ENCODE peak calls at places on chromosome 10, in four cellular contexts. One of them, this sample, is unnamed.

GRCh38 chr10:16586358-16587138 is 64.9 kb upstream of the C1QL3 start:
- DNase-seq in H9: no peak
- DNase-seq in IMR-90: no peak
- DNase-seq in mesenchymal stem cell: no peak
- DNase-seq in this sample: no peak

GRCh38 chr10:3043512-3044368 is 23.6 kb upstream of the PFKP start:
- DNase-seq in IMR-90: peak
- DNase-seq in mesenchymal stem cell: peak
- DNase-seq in H9: peak
- DNase-seq in this sample: peak

GRCh38 chr10:92695679-92696605 is 6.2 kb downstream of the HHEX start:
- DNase-seq in mesenchymal stem cell: peak
- DNase-seq in H9: peak
- DNase-seq in IMR-90: peak
- DNase-seq in this sample: no peak

GRCh38 chr10:90111671-90112070 is 410.3 kb downstream of the KIF20B start:
- DNase-seq in IMR-90: no peak
- DNase-seq in mesenchymal stem cell: peak
- DNase-seq in H9: no peak
- DNase-seq in this sample: no peak

GRCh38 chr10:129614341-129614740 is 147.3 kb downstream of the MGMT start:
- DNase-seq in H9: no peak
- DNase-seq in mesenchymal stem cell: no peak
- DNase-seq in IMR-90: no peak
- DNase-seq in this sample: no peak

GRCh38 chr10:102758226-102758932 is 14.6 kb downstream of the WBP1L start:
- DNase-seq in H9: no peak
- DNase-seq in mesenchymal stem cell: peak
- DNase-seq in IMR-90: no peak
- DNase-seq in this sample: no peak

GRCh38 chr10:132647424-132647823 is 109.8 kb downstream of the INPP5A start:
- DNase-seq in IMR-90: no peak
- DNase-seq in H9: no peak
- DNase-seq in mesenchymal stem cell: no peak
- DNase-seq in this sample: no peak

GRCh38 chr10:19835952-19836351 is 19.7 kb downstream of the PLXDC2 start:
- DNase-seq in mesenchymal stem cell: no peak
- DNase-seq in IMR-90: no peak
- DNase-seq in H9: no peak
- DNase-seq in this sample: no peak

GRCh38 chr10:31188792-31189406 is 130.1 kb upstream of the ZEB1 start:
- DNase-seq in mesenchymal stem cell: no peak
- DNase-seq in H9: no peak
- DNase-seq in IMR-90: peak
- DNase-seq in this sample: no peak

GRCh38 chr10:103772096-103772845 is 83.1 kb downstream of the SH3PXD2A start:
- DNase-seq in mesenchymal stem cell: peak
- DNase-seq in H9: peak
- DNase-seq in IMR-90: peak
- DNase-seq in this sample: peak

GRCh38 chr10:100043796-100044195 is 34.0 kb upstream of the DNMBP start:
- DNase-seq in mesenchymal stem cell: peak
- DNase-seq in H9: no peak
- DNase-seq in IMR-90: peak
- DNase-seq in this sample: peak

DNA sequence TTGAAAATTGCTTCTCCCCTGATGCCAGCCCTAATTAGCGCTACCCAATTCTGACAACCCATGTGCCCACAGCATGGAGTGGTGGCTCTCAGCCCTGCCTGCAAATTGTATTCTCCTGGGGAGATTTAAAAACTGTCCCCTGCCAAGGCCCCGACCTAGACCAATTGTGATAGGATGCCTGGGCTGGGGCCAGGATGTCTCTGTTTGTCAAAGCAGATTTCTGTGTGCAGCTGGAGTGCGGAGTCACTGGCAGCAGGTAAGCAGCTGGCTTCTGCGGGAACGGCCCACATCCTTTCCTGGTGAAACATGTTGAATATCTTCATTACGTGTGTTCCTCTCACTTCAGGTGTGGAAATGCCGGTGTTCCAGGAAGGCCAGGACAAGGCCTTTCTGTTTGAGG is 238.6 kb downstream of the WDR37 start:
- DNase-seq in IMR-90: no peak
- DNase-seq in mesenchymal stem cell: no peak
- DNase-seq in H9: no peak
- DNase-seq in this sample: no peak
- H2BK15ac ChIP-seq in IMR-90: no peak
- H2BK15ac ChIP-seq in mesenchymal stem cell: no peak
- H2BK15ac ChIP-seq in H9: no peak
- H2BK15ac ChIP-seq in this sample: no peak

GRCh38 chr10:70441877-70442205 is 360 bp upstream of the NODAL start:
- DNase-seq in H9: peak
- DNase-seq in IMR-90: no peak
- DNase-seq in mesenchymal stem cell: no peak
- DNase-seq in this sample: peak

GRCh38 chr10:70440296-70441160 is 953 bp downstream of the NODAL start:
- DNase-seq in H9: peak
- DNase-seq in mesenchymal stem cell: no peak
- DNase-seq in IMR-90: no peak
- DNase-seq in this sample: peak

GRCh38 chr10:70442332-70442988 is 979 bp upstream of the NODAL start:
- DNase-seq in mesenchymal stem cell: no peak
- DNase-seq in IMR-90: no peak
- DNase-seq in H9: peak
- DNase-seq in this sample: peak

GRCh38 chr10:70444613-70445222 is 3.2 kb upstream of the NODAL start:
- DNase-seq in IMR-90: peak
- DNase-seq in mesenchymal stem cell: no peak
- DNase-seq in H9: no peak
- DNase-seq in this sample: no peak

GRCh38 chr10:70441161-70441876 is at the start of gene NODAL:
- DNase-seq in IMR-90: no peak
- DNase-seq in mesenchymal stem cell: no peak
- DNase-seq in H9: peak
- DNase-seq in this sample: peak
- H2BK15ac ChIP-seq in IMR-90: no peak
- H2BK15ac ChIP-seq in mesenchymal stem cell: no peak
- H2BK15ac ChIP-seq in H9: no peak
- H2BK15ac ChIP-seq in this sample: no peak

GRCh38 chr10:1609038-1609411 is 128.3 kb downstream of the ADARB2 start:
- DNase-seq in IMR-90: no peak
- DNase-seq in H9: no peak
- DNase-seq in mesenchymal stem cell: no peak
- DNase-seq in this sample: no peak

GRCh38 chr10:1605999-1606940 is 131.1 kb downstream of the ADARB2 start:
- DNase-seq in IMR-90: no peak
- DNase-seq in mesenchymal stem cell: no peak
- DNase-seq in H9: peak
- DNase-seq in this sample: no peak

GRCh38 chr10:1609596-1609995 is 127.7 kb downstream of the ADARB2 start:
- DNase-seq in IMR-90: no peak
- DNase-seq in mesenchymal stem cell: no peak
- DNase-seq in H9: peak
- DNase-seq in this sample: no peak

GRCh38 chr10:1607466-1607865 is 129.9 kb downstream of the ADARB2 start:
- DNase-seq in mesenchymal stem cell: no peak
- DNase-seq in IMR-90: no peak
- DNase-seq in H9: peak
- DNase-seq in this sample: no peak

DNA sequence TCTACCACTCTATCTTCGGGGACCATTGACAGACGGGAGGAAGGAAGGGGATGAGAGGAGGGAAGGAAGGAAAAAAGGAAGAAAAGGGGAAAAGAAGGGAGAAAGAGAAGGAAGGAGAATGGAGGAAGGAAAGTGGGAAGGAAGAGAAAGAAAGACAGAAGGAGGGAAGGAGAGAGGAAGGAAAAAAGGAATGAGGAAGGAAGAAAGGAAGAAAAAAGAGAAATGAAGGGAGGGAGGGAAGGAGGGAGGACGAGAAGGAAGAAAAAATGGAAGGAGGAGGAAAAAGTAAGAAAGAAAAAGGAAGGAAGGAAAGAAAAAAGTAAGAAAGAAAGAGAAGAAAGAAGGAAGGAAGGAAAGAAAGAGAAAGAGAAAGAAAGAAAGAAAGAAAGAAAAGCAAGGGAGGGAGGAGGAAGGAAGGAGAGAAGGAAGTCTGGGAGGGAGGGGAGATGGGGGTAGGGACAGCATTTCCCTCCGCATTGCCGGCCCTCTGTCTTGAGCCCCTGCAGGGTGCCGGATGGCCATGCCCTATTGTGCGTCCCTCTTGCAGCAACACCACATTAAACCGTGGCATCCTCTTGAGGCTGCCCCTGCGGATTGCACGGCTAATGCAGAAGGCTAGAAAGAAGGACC is 128.8 kb downstream of the ADARB2 start:
- DNase-seq in IMR-90: no peak
- DNase-seq in H9: peak
- DNase-seq in mesenchymal stem cell: no peak
- DNase-seq in this sample: peak
- H2BK15ac ChIP-seq in IMR-90: no peak
- H2BK15ac ChIP-seq in H9: no peak
- H2BK15ac ChIP-seq in mesenchymal stem cell: no peak
- H2BK15ac ChIP-seq in this sample: no peak

GRCh38 chr10:1156616-1156886 is 100.4 kb downstream of the WDR37 start:
- DNase-seq in IMR-90: no peak
- DNase-seq in mesenchymal stem cell: no peak
- DNase-seq in H9: no peak
- DNase-seq in this sample: no peak

GRCh38 chr10:1158066-1158465 is 101.9 kb downstream of the WDR37 start:
- DNase-seq in mesenchymal stem cell: no peak
- DNase-seq in H9: no peak
- DNase-seq in IMR-90: no peak
- DNase-seq in this sample: no peak

GRCh38 chr10:1157615-1157933 is 101.4 kb downstream of the WDR37 start:
- DNase-seq in H9: no peak
- DNase-seq in mesenchymal stem cell: no peak
- DNase-seq in IMR-90: no peak
- DNase-seq in this sample: no peak

GRCh38 chr10:1155791-1156615 is 99.8 kb downstream of the WDR37 start:
- DNase-seq in H9: no peak
- DNase-seq in IMR-90: no peak
- DNase-seq in mesenchymal stem cell: no peak
- DNase-seq in this sample: no peak

GRCh38 chr10:1156921-1157614 is 100.9 kb downstream of the WDR37 start:
- DNase-seq in H9: no peak
- DNase-seq in mesenchymal stem cell: no peak
- DNase-seq in IMR-90: no peak
- DNase-seq in this sample: no peak
- H2BK15ac ChIP-seq in H9: no peak
- H2BK15ac ChIP-seq in mesenchymal stem cell: no peak
- H2BK15ac ChIP-seq in IMR-90: no peak
- H2BK15ac ChIP-seq in this sample: no peak

GRCh38 chr10:77943086-77943901 is 16.7 kb upstream of the DLG5 start:
- DNase-seq in IMR-90: peak
- DNase-seq in H9: peak
- DNase-seq in mesenchymal stem cell: peak
- DNase-seq in this sample: peak

GRCh38 chr10:77940627-77941026 is 14.1 kb upstream of the DLG5 start:
- DNase-seq in mesenchymal stem cell: no peak
- DNase-seq in IMR-90: no peak
- DNase-seq in H9: no peak
- DNase-seq in this sample: no peak

GRCh38 chr10:77939561-77940001 is 13.0 kb upstream of the DLG5 start:
- DNase-seq in mesenchymal stem cell: peak
- DNase-seq in H9: no peak
- DNase-seq in IMR-90: peak
- DNase-seq in this sample: peak

GRCh38 chr10:77940225-77940624 is 13.7 kb upstream of the DLG5 start:
- DNase-seq in H9: no peak
- DNase-seq in mesenchymal stem cell: no peak
- DNase-seq in IMR-90: no peak
- DNase-seq in this sample: no peak

DNA sequence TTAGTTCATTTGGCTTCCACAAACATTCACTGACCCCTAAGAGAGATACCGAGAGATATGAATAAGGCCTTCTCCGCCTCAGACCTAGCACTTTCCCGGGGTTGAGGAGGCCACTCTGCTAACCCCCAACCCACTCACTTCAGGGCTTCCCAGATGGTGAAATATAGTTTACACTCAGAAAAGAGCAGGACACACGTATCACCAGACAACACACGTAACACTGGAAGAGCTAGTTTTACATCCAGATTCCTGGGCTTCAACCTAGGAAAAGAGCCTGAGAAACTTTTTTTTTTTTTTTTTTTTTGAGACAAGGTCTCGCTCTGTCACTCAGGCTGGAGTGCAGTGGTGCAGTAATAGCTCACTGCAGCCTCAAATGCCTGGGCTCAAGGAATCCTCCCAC is 15.2 kb upstream of the DLG5 start:
- DNase-seq in IMR-90: no peak
- DNase-seq in mesenchymal stem cell: no peak
- DNase-seq in H9: no peak
- DNase-seq in this sample: peak
- H2BK15ac ChIP-seq in IMR-90: no peak
- H2BK15ac ChIP-seq in mesenchymal stem cell: no peak
- H2BK15ac ChIP-seq in H9: no peak
- H2BK15ac ChIP-seq in this sample: peak

DNA sequence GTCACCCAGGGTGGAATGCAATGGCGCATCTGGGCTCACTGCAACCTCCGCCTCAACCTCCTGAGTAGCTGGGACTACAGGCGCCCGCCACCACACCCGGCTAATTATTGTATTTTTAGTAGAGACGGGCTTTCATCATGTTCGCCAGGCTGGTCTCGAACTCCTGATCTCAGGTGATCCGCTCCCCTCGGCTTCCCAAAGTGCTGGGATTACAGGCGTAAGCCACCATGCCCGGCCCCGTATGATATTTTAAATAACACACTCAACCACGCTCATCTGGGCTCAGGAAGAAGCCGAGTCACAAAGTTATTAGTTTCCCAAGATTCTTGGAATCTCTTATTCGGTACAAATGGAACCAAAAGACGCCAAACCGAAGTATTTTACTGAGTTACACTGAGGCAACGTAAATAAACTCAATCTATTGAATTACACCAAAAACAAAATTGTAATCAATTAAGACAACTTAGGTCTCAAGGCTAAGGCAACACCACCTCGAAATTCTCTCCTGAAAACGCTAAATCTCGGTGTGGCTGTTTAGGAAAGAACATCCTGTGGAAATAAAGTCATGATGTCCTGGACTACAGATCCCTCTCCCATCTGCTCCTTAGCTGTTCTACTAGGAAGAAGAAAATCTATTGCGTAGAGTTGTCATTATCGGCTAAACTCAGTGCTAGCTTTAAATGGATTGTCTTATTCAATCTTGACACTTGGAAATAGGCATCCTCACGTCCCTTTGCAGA is 910 bp downstream of the ARHGAP19 start:
- DNase-seq in H9: no peak
- DNase-seq in mesenchymal stem cell: no peak
- DNase-seq in IMR-90: no peak
- DNase-seq in this sample: no peak
- H2BK15ac ChIP-seq in H9: no peak
- H2BK15ac ChIP-seq in mesenchymal stem cell: no peak
- H2BK15ac ChIP-seq in IMR-90: peak
- H2BK15ac ChIP-seq in this sample: no peak